ENCODE peak calls at places on chromosome 14, in ten cellular contexts. D is NCI-H1092; N is fibroblast of lung; I is astrocyte of the spinal cord; F is AG09309; Y is HEK293T; Z is cortex of kidney; K is activated naive CD4-positive, alpha-beta T cell treated with anti-CD3 and anti-CD28 coated beads, Interleukin-2, amount 10 ng/mL, durations not matched to agents 7 days and 5 days; Q is KBM-7; J is body of pancreas. S is an unnamed sample.

GRCh38 chr14:100849432-100849831 is 23.5 kb downstream of the MEG3 start:
- DNase-seq in D (no peak), N (peak), I (no peak), F (no peak), Y (no peak), Z (no peak), K (no peak), Q (peak), J (no peak), S (no peak)

GRCh38 chr14:96146131-96146771 is 58.4 kb upstream of the BDKRB2 start:
- DNase-seq in D (no peak), N (peak), I (peak), F (peak), Y (no peak), Z (no peak), K (no peak), Q (no peak), J (peak), S (no peak)

GRCh38 chr14:63710497-63710896 is 17.4 kb downstream of the SGPP1 start:
- DNase-seq in D (no peak), N (no peak), I (no peak), F (no peak), Y (no peak), Z (no peak), K (no peak), Q (peak), J (no peak), S (no peak)

GRCh38 chr14:55237999-55238680 is 33.1 kb upstream of the FBXO34 start:
- DNase-seq in D (no peak), N (no peak), I (no peak), F (no peak), Y (no peak), Z (no peak), K (no peak), Q (peak), J (no peak), S (no peak)

GRCh38 chr14:89503458-89503996 is 86.5 kb upstream of the FOXN3 start:
- DNase-seq in D (no peak), N (no peak), I (no peak), F (no peak), Y (no peak), Z (no peak), K (no peak), Q (peak), J (no peak), S (no peak)

GRCh38 chr14:24673534-24674203 is 39.7 kb upstream of the GZMB start:
- DNase-seq in D (no peak), N (no peak), I (no peak), F (no peak), Y (no peak), Z (no peak), K (peak), Q (no peak), J (peak), S (no peak)

GRCh38 chr14:67622675-67623074 is 3.0 kb downstream of the ARG2 start:
- DNase-seq in D (no peak), N (peak), I (peak), F (peak), Y (peak), Z (no peak), K (no peak), Q (peak), J (peak), S (no peak)

GRCh38 chr14:92729632-92730358 is 18.6 kb downstream of the LGMN start:
- DNase-seq in D (no peak), N (peak), I (peak), F (peak), Y (no peak), Z (no peak), K (no peak), Q (peak), J (no peak), S (no peak)

GRCh38 chr14:65228436-65228835 is 126.1 kb upstream of the MAX start:
- DNase-seq in D (no peak), N (no peak), I (no peak), F (no peak), Y (no peak), Z (no peak), K (no peak), Q (no peak), J (no peak), S (no peak)

GRCh38 chr14:50667491-50668007 is 557 bp downstream of the SAV1 start:
- DNase-seq in D (peak), N (no peak), I (no peak), F (no peak), Y (peak), Z (no peak), K (no peak), Q (no peak), J (peak), S (no peak)

GRCh38 chr14:77647853-77648252 is 31.4 kb upstream of the SPTLC2 start:
- DNase-seq in D (no peak), N (no peak), I (no peak), F (no peak), Y (no peak), Z (no peak), K (no peak), Q (no peak), J (no peak), S (no peak)

GRCh38 chr14:90455100-90455571 is 58.3 kb downstream of the CALM1 start:
- DNase-seq in D (no peak), N (no peak), I (no peak), F (no peak), Y (no peak), Z (no peak), K (no peak), Q (no peak), J (no peak), S (no peak)